ENCODE peak calls at places on chromosomes 6 and 20, in five cellular contexts. H, M, C, I and U are unnamed samples.

GRCh38 chr6:136335736-136336362 is 46.2 kb upstream of the BCLAF1 start:
- DNase-seq in H (no peak), M (no peak), C (no peak), I (no peak), U (no peak)

GRCh38 chr20:44204156-44204831 is 6.3 kb downstream of the OSER1 start:
- DNase-seq in H (no peak), M (no peak), C (no peak), I (peak; percentile 47), U (no peak)

GRCh38 chr20:21609221-21609620 is 95.4 kb upstream of the NKX2-2 start:
- DNase-seq in H (no peak), M (no peak), C (no peak), I (no peak), U (no peak)

GRCh38 chr6:24332306-24332705 is 25.6 kb downstream of the DCDC2 start:
- DNase-seq in H (no peak), M (no peak), C (no peak), I (peak; percentile 69), U (no peak)

GRCh38 chr6:41697902-41698349 is 37.5 kb downstream of the TFEB start:
- DNase-seq in H (no peak), M (no peak), C (no peak), I (peak; percentile 65), U (no peak)

GRCh38 chr20:33209789-33210188 is 7.4 kb upstream of the BPIFA3 start:
- DNase-seq in H (peak; percentile 70), M (peak; percentile 70), C (peak; percentile 63), I (peak; percentile 57), U (peak; percentile 35)

GRCh38 chr20:48926816-48927215 is 5.3 kb downstream of the ARFGEF2 start:
- DNase-seq in H (no peak), M (no peak), C (no peak), I (no peak), U (no peak)

GRCh38 chr6:13096084-13096483 is 232.3 kb downstream of the TBC1D7 start:
- DNase-seq in H (no peak), M (no peak), C (no peak), I (no peak), U (no peak)

GRCh38 chr6:27872634-27873028 is 39.6 kb downstream of the OR2B2 start:
- DNase-seq in H (no peak), M (no peak), C (no peak), I (no peak), U (no peak)

GRCh38 chr6:15062311-15063252 is 183.3 kb upstream of the JARID2 start:
- DNase-seq in H (no peak), M (no peak), C (no peak), I (peak; percentile 82), U (no peak)

GRCh38 chr6:20541387-20541786 is 7.1 kb downstream of the CDKAL1 start:
- DNase-seq in H (no peak), M (no peak), C (no peak), I (no peak), U (no peak)

GRCh38 chr6:128029841-128030240 is 129.0 kb upstream of the THEMIS start:
- DNase-seq in H (no peak), M (no peak), C (no peak), I (no peak), U (no peak)

GRCh38 chr6:42306439-42307140 is 88.9 kb upstream of the MRPS10 start:
- DNase-seq in H (no peak), M (no peak), C (no peak), I (no peak), U (no peak)

GRCh38 chr6:4487538-4487937 is 288.7 kb upstream of the CDYL start:
- DNase-seq in H (no peak), M (no peak), C (no peak), I (peak; percentile 66), U (no peak)

GRCh38 chr6:106097368-106098231 is 11.5 kb downstream of the PRDM1 start:
- DNase-seq in H (no peak), M (no peak), C (peak; percentile 30), I (no peak), U (no peak)

GRCh38 chr6:2695464-2696095 is 55.1 kb downstream of the MYLK4 start:
- DNase-seq in H (no peak), M (no peak), C (no peak), I (no peak), U (no peak)

GRCh38 chr6:163960128-163960527 is 545.6 kb downstream of the QKI start:
- DNase-seq in H (no peak), M (no peak), C (no peak), I (no peak), U (no peak)
- H3K4me1 ChIP-seq in H (peaks cover 68% of the 10 kb centered on the region), M (peaks cover 31% of the 10 kb centered on the region), C (no peaks in the 10 kb centered on the region), I (no peaks in the 10 kb centered on the region), U (no peaks in the 10 kb centered on the region)

GRCh38 chr6:55137925-55138324 is 36.4 kb upstream of the HCRTR2 start:
- DNase-seq in H (no peak), M (no peak), C (no peak), I (no peak), U (no peak)
- H3K4me1 ChIP-seq in H (no peaks in the 10 kb centered on the region), M (no peaks in the 10 kb centered on the region), C (no peaks in the 10 kb centered on the region), I (no peaks in the 10 kb centered on the region), U (no peaks in the 10 kb centered on the region)

DNA sequence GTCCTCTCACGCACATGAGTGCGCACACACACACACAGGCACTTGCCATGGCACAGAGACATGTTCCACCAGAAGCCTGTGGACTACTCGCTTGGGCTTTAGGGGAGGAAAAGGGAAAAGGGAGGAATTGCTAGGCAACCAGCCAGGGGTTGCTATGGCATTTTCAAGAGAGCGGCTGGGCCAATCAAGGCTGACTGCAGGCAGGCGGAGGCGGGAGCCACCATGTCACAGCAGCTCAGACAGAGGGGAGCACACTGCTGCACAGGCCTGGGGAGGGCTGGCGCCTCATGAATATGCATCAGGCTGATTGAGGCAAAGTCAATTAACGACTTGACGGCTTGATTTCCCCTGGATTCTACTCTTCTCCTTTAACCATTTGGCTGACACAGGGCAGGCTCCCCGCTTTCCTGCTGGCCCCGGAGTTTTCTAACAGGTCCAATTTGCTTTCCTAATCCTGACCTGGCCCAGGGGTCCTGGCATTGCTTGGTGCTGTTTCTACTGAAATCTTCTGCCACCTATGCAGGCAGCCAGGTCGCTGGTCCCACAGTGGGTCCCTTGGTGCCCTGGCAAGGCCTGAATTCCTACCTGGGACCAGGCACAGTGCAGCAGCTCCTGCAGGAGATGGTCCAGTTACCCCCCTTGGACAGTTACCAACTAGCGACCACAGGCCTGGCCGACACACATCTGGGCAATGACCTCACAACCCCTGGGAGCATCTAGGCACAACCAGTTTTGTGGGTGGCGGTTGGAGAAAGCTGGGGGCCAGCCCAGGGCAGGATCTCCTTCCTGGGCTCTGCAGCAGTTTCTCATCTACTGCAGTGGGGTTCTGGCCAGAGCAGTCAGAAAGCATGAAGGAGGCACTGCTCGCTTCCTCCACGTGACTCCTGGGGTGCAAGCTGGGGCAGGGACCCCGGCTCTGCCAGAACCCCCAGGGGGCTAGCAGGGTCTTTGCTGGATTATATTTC is 52.1 kb downstream of the YTHDF1 start:
- DNase-seq in H (peak; percentile 40), M (peak; percentile 24), C (no peak), I (no peak), U (no peak)
- H3K4me1 ChIP-seq in H (no peaks in the 10 kb centered on the region), M (no peaks in the 10 kb centered on the region), C (no peaks in the 10 kb centered on the region), I (no peaks in the 10 kb centered on the region), U (no peaks in the 10 kb centered on the region)

DNA sequence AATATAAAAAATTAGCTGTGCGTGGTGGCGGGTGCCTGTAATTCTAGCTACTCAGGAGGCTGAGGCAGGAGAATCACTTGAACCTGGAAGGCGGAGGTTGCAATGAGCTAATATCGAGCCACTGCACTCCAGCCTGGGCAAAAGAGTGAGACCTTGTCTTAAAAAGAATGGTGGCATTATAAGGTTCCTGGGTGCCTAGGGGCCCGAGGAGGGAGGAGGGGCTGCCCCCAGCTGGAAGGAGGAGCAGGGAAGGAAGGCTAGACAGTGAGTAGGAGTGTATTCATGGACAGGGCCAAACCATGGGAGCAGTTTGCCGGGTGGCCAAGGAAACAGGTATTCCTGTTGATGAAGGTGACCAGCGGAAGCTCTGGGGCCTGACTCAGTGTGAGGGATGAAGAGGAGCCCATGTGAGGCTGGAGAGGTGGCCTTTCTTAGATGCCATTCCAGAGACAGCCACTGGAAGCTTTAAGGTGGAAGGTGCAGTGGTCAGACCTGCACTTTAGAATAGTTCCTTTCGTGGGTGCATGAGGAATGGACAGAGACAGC is 24.2 kb downstream of the MANBAL start:
- DNase-seq in H (no peak), M (no peak), C (no peak), I (no peak), U (no peak)
- H3K4me1 ChIP-seq in H (peaks cover 10% of the 10 kb centered on the region), M (peaks cover 44% of the 10 kb centered on the region), C (peaks cover 35% of the 10 kb centered on the region), I (no peaks in the 10 kb centered on the region), U (peaks cover 54% of the 10 kb centered on the region)